ENCODE peak calls at places on chromosome 2, in four cellular contexts. W is OCI-LY7, R is cardiac muscle cell, V is progenitor cell of endocrine pancreas. D is an unnamed sample.

GRCh38 chr2:74824675-74825074 is 9.3 kb upstream of the HK2 start:
- DNase-seq in W (no peak), V (no peak), R (no peak), D (no peak)

GRCh38 chr2:236309669-236310029 is 45.4 kb upstream of the ASB18 start:
- DNase-seq in V (peak), W (peak), R (peak), D (no peak)

GRCh38 chr2:227043981-227044380 is 120.0 kb downstream of the COL4A4 start:
- DNase-seq in W (no peak), R (no peak), V (no peak), D (no peak)

GRCh38 chr2:29557268-29557667 is 364.1 kb downstream of the ALK start:
- DNase-seq in R (no peak), V (no peak), W (no peak), D (no peak)

GRCh38 chr2:192499476-192499875 is 304.7 kb upstream of the TMEFF2 start:
- DNase-seq in W (no peak), R (peak), V (no peak), D (no peak)

GRCh38 chr2:190159453-190159852 is 96.9 kb upstream of the MSTN start:
- DNase-seq in R (peak), W (no peak), V (no peak), D (no peak)

GRCh38 chr2:66481100-66481549 is 46.2 kb downstream of the MEIS1 start:
- DNase-seq in R (peak), V (no peak), W (no peak), D (no peak)

GRCh38 chr2:238652053-238652770 is 195.7 kb upstream of the TWIST2 start:
- DNase-seq in W (no peak), R (no peak), V (no peak), D (no peak)

GRCh38 chr2:9000442-9000841 is 3.0 kb downstream of the MBOAT2 start:
- DNase-seq in V (no peak), R (no peak), W (no peak), D (no peak)

GRCh38 chr2:65231892-65232477 is 4.4 kb downstream of the ACTR2 start:
- DNase-seq in R (peak), V (no peak), W (no peak), D (peak)

GRCh38 chr2:175576270-175576669 is 394.8 kb upstream of the ATP5MC3 start:
- DNase-seq in R (no peak), W (no peak), V (no peak), D (no peak)

GRCh38 chr2:219731173-219731572 is 103.7 kb downstream of the SLC4A3 start:
- DNase-seq in W (no peak), R (no peak), V (no peak), D (no peak)

GRCh38 chr2:13332060-13332459 is 615.3 kb downstream of the TRIB2 start:
- DNase-seq in W (no peak), R (no peak), V (no peak), D (no peak)
- TF ChIP-seq CTCF in W (no peak), R (no peak), V (no peak), D (no peak)

GRCh38 chr2:61255580-61256437 is 93.8 kb downstream of the C2orf74 start:
- DNase-seq in R (peak), V (no peak), W (no peak), D (no peak)

GRCh38 chr2:61254536-61254935 is 92.5 kb downstream of the C2orf74 start:
- DNase-seq in V (no peak), W (no peak), R (no peak), D (no peak)

GRCh38 chr2:61253136-61253535 is 91.1 kb downstream of the C2orf74 start:
- DNase-seq in W (no peak), R (no peak), V (no peak), D (no peak)

GRCh38 chr2:61249521-61250071 is 87.6 kb downstream of the C2orf74 start:
- DNase-seq in R (no peak), V (no peak), W (no peak), D (no peak)

DNA sequence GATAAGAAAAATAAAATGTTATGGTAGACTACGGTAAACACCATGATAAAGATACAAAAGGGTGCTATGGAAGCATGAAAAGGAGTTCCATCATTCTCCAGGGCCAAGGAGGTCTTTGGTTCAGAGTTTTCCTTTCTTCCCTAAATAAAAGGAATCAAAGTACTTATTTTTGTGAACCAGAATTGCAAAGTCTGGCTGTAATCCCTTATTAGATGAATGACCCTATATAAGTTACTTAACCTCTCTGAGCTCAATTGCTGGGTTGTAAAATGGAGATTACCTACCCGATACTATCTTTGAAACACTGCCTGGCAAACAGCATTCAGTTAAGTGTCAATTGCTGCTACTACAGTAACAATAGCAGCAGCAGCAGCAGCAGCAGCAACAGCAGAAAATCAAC is 90.0 kb downstream of the C2orf74 start:
- DNase-seq in W (no peak), R (no peak), V (no peak), D (no peak)
- TF ChIP-seq CTCF in W (no peak), R (no peak), V (no peak), D (no peak)

DNA sequence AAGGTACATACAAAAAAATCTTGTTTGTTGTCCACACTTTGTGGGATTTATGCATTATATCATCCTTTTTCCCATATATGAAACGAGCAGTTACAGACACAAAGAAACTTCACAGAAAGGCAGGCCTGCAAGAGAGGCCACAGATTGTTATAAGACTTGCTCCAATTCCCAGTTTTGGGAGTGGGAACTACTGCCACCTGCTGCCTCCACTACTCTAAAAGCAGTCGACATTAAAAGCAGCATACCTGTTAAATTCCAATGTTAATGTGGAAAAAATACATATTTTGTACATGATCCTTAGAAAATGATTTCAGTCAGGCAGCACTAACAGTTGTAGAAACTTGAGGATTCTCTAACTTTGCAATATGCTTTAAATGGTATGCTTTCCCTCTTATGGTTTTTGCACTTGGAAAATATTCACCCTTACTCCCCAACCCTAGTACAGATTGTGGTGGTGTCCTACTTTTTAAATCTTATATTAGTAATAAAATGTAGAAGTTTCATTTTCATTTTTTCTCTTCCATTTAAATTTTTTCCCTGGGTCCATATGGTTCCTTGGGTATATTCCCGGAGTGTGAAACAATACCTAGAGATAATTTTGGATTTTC is 37.9 kb downstream of the SLC38A11 start:
- DNase-seq in R (peak), V (peak), W (peak), D (no peak)
- TF ChIP-seq CTCF in R (peak), V (peak), W (peak), D (no peak)

GRCh38 chr2:3558205-3559014 is at the start of gene RNASEH1:
- DNase-seq in V (peak), R (peak), W (peak), D (peak)

GRCh38 chr2:3553946-3554345 is 4.2 kb downstream of the RNASEH1 start:
- DNase-seq in V (no peak), R (no peak), W (no peak), D (no peak)

GRCh38 chr2:3563521-3563976 is 5.4 kb upstream of the RNASEH1 start:
- DNase-seq in V (no peak), W (peak), R (no peak), D (no peak)

GRCh38 chr2:3557588-3558204 is 437 bp downstream of the RNASEH1 start:
- DNase-seq in W (no peak), V (no peak), R (no peak), D (no peak)
- TF ChIP-seq CTCF in W (no peak), V (no peak), R (no peak), D (no peak)

DNA sequence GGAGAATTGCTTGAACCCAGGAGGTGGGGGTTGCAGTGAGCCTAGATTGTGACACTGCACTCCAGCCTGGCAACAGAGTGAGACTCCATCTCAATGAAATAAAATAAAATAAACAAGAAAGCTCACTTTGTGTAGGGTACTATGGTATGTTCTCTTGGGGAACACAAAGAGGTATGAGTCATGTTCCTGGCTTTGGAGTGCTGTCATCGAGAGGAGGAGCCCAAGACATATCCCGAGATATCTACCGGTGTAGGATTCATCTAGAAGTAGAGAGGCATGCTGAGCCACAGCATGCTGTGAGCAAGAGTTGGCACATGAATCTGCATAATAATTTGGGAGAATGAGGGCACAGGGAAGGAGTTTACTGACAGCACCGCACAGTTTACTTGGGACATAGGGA is 244.9 kb upstream of the EPHA4 start:
- DNase-seq in W (no peak), V (no peak), R (peak), D (no peak)
- TF ChIP-seq CTCF in W (no peak), V (no peak), R (no peak), D (no peak)

D was measured in activated CD8-positive, alpha-beta T cell treated with anti-CD3 and anti-CD28 coated beads for 36 hours.